ENCODE peak calls at places on chromosomes 7 and 10, in ten cellular contexts. W is CD14-positive monocyte; E is prostate gland; B is mammary epithelial cell; U is upper lobe of right lung; S is tibial artery; H is GM12865; R is ovary; D is CD4-positive, alpha-beta T cell; Z is neural crest cell. K is an unnamed sample.

GRCh38 chr7:16466087-16466472 is 542 bp upstream of the SOSTDC1 start:
- DNase-seq in W (no peak), E (no peak), B (no peak), U (no peak), S (no peak), H (no peak), R (no peak), D (no peak), Z (no peak), K (no peak)

GRCh38 chr10:74008212-74008731 is 10.4 kb downstream of the VCL start:
- DNase-seq in W (no peak), E (no peak), B (peak; percentile 61), U (no peak), S (no peak), H (peak; percentile 62), R (no peak), D (no peak), Z (no peak), K (no peak)

GRCh38 chr10:6737080-6737641 is 157.1 kb upstream of the PRKCQ start:
- DNase-seq in W (no peak), E (peak; percentile 21), B (peak; percentile 83), U (no peak), S (no peak), H (no peak), R (no peak), D (no peak), Z (no peak), K (no peak)

GRCh38 chr10:114593240-114593792 is 64.8 kb downstream of the ABLIM1 start:
- DNase-seq in W (no peak), E (no peak), B (no peak), U (no peak), S (no peak), H (no peak), R (no peak), D (no peak), Z (no peak), K (no peak)

GRCh38 chr7:44220046-44220720 is 19.4 kb downstream of the YKT6 start:
- DNase-seq in W (no peak), E (no peak), B (no peak), U (peak; percentile 53), S (no peak), H (no peak), R (no peak), D (no peak), Z (no peak), K (no peak)

GRCh38 chr10:33253411-33253810 is 81.1 kb downstream of the NRP1 start:
- DNase-seq in W (no peak), E (no peak), B (no peak), U (no peak), S (no peak), H (no peak), R (no peak), D (no peak), Z (no peak), K (no peak)

GRCh38 chr10:101901340-101901739 is 57.7 kb upstream of the KCNIP2 start:
- DNase-seq in W (no peak), E (no peak), B (no peak), U (no peak), S (no peak), H (peak; percentile 91), R (no peak), D (no peak), Z (no peak), K (no peak)

GRCh38 chr10:69742928-69743602 is 58.6 kb upstream of the COL13A1 start:
- DNase-seq in W (no peak), E (no peak), B (no peak), U (no peak), S (no peak), H (no peak), R (peak; percentile 67), D (no peak), Z (peak; percentile 65), K (no peak)

GRCh38 chr7:78038465-78039080 is 240.0 kb downstream of the PHTF2 start:
- DNase-seq in W (no peak), E (no peak), B (no peak), U (no peak), S (no peak), H (no peak), R (no peak), D (no peak), Z (no peak), K (no peak)

GRCh38 chr7:150335101-150335773 is 6.2 kb downstream of the RARRES2 start:
- DNase-seq in W (no peak), E (no peak), B (no peak), U (no peak), S (no peak), H (no peak), R (no peak), D (no peak), Z (no peak), K (no peak)

GRCh38 chr10:88893611-88894010 is 13.6 kb downstream of the STAMBPL1 start:
- DNase-seq in W (no peak), E (no peak), B (no peak), U (no peak), S (peak; percentile 28), H (no peak), R (no peak), D (no peak), Z (no peak), K (no peak)

GRCh38 chr7:129308047-129308446 is 83.2 kb downstream of the AHCYL2 start:
- DNase-seq in W (no peak), E (peak; percentile 55), B (peak; percentile 91), U (no peak), S (no peak), H (peak; percentile 6), R (no peak), D (no peak), Z (no peak), K (no peak)

GRCh38 chr10:19964625-19965024 is 148.4 kb downstream of the PLXDC2 start:
- DNase-seq in W (no peak), E (no peak), B (no peak), U (no peak), S (no peak), H (no peak), R (no peak), D (no peak), Z (no peak), K (no peak)

GRCh38 chr7:115850774-115851173 is 179.8 kb downstream of the TFEC start:
- DNase-seq in W (no peak), E (no peak), B (no peak), U (no peak), S (no peak), H (no peak), R (no peak), D (no peak), Z (no peak), K (no peak)

GRCh38 chr7:115851291-115851690 is 179.3 kb downstream of the TFEC start:
- DNase-seq in W (no peak), E (no peak), B (peak; percentile 14), U (no peak), S (no peak), H (peak; percentile 57), R (no peak), D (no peak), Z (no peak), K (peak; percentile 6)
- TF ChIP-seq CTCF in W (no peak), E (peak; percentile 31), B (peak; percentile 33), U (peak; percentile 41), S (peak; percentile 31), H (peak; percentile 18), R (no peak), D (peak; percentile 15), Z (peak; percentile 69), K (no peak)

DNA sequence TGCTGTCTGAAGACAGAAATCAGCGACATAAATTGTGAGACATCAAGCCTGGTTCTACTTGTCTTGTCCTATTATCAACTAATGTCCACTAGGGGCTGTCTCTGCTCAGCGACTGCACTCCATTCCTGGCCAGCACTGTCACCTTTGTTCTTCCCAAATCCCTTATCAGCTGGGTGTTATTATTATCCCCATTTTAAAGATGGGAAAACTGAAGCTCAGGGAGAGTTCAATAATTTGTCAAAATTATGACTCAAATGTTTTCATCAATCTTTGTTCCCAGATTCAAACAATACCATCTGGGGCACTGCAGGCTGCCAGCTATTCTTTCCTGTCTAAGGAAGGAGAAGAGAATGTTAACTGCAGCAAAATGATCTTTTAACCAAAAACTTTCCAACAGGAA is 431.6 kb upstream of the NFE2L3 start:
- DNase-seq in W (no peak), E (no peak), B (peak; percentile 1), U (no peak), S (no peak), H (peak; percentile 9), R (no peak), D (no peak), Z (no peak), K (no peak)
- TF ChIP-seq CTCF in W (no peak), E (no peak), B (peak; percentile 53), U (peak; percentile 31), S (peak; percentile 10), H (peak; percentile 39), R (no peak), D (no peak), Z (peak; percentile 63), K (peak; percentile 14)

GRCh38 chr10:48523212-48523819 is 81.6 kb downstream of the ARHGAP22 start:
- DNase-seq in W (no peak), E (no peak), B (no peak), U (no peak), S (no peak), H (no peak), R (peak; percentile 84), D (no peak), Z (peak; percentile 33), K (no peak)

GRCh38 chr10:48525113-48525512 is 79.8 kb downstream of the ARHGAP22 start:
- DNase-seq in W (no peak), E (no peak), B (no peak), U (no peak), S (no peak), H (no peak), R (no peak), D (no peak), Z (no peak), K (no peak)

GRCh38 chr10:48522011-48522765 is 82.7 kb downstream of the ARHGAP22 start:
- DNase-seq in W (no peak), E (no peak), B (no peak), U (no peak), S (no peak), H (no peak), R (no peak), D (no peak), Z (no peak), K (no peak)

GRCh38 chr10:48525956-48526355 is 78.9 kb downstream of the ARHGAP22 start:
- DNase-seq in W (no peak), E (no peak), B (no peak), U (no peak), S (no peak), H (no peak), R (no peak), D (no peak), Z (no peak), K (no peak)

GRCh38 chr10:48523820-48524758 is 80.8 kb downstream of the ARHGAP22 start:
- DNase-seq in W (no peak), E (no peak), B (no peak), U (no peak), S (no peak), H (no peak), R (peak; percentile 65), D (no peak), Z (peak; percentile 50), K (peak; percentile 43)
- TF ChIP-seq CTCF in W (peak; percentile 62), E (peak; percentile 40), B (peak; percentile 3), U (peak; percentile 44), S (peak; percentile 33), H (peak; percentile 37), R (no peak), D (no peak), Z (peak; percentile 73), K (no peak)

DNA sequence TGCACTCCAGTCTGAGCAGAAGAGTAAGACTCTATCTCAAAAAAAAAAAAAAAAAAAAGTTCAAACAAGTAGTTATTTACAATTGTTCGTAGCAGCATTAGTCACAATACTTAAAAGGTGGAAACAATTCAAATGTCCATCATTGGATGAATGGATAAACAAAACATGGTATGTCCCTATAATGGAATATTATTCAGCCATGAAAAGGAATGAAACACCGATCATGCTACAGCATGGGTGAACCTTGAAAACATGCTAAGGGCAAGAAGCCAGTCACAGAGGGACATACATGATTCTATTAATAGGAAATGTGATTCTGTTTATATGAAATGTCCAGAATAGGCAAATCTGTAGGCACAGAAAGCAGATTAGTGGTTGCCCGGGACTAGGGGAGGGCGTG is 15.9 kb downstream of the DOCK1 start:
- DNase-seq in W (no peak), E (no peak), B (no peak), U (no peak), S (no peak), H (no peak), R (no peak), D (no peak), Z (no peak), K (no peak)
- TF ChIP-seq CTCF in W (no peak), E (no peak), B (no peak), U (no peak), S (no peak), H (no peak), R (no peak), D (no peak), Z (no peak), K (no peak)